ENCODE peak calls at places on chromosomes 1 and 21, in seven cellular contexts. One of them, this sample, is unnamed.

GRCh38 chr1:172885976-172886375 is 164.8 kb downstream of the TNFSF18 start:
- DNase-seq in CD4-positive, CD25-positive, alpha-beta regulatory T cell: no peak
- DNase-seq in lower lobe of right lung: no peak
- DNase-seq in psoas muscle: no peak
- DNase-seq in WERI-Rb-1: no peak
- DNase-seq in right cardiac atrium: no peak
- DNase-seq in brain microvascular endothelial cell: no peak
- DNase-seq in this sample: no peak

GRCh38 chr1:12477936-12478611 is 139.9 kb downstream of the DHRS3 start:
- DNase-seq in lower lobe of right lung: peak
- DNase-seq in right cardiac atrium: peak
- DNase-seq in psoas muscle: peak
- DNase-seq in brain microvascular endothelial cell: peak
- DNase-seq in WERI-Rb-1: no peak
- DNase-seq in CD4-positive, CD25-positive, alpha-beta regulatory T cell: no peak
- DNase-seq in this sample: peak

GRCh38 chr1:157105988-157106812 is 6.6 kb upstream of the ETV3L start:
- DNase-seq in brain microvascular endothelial cell: peak
- DNase-seq in psoas muscle: peak
- DNase-seq in WERI-Rb-1: peak
- DNase-seq in CD4-positive, CD25-positive, alpha-beta regulatory T cell: no peak
- DNase-seq in lower lobe of right lung: peak
- DNase-seq in right cardiac atrium: peak
- DNase-seq in this sample: no peak

GRCh38 chr1:20587639-20588017 is 1.3 kb upstream of the CDA start:
- DNase-seq in brain microvascular endothelial cell: peak
- DNase-seq in lower lobe of right lung: no peak
- DNase-seq in psoas muscle: no peak
- DNase-seq in CD4-positive, CD25-positive, alpha-beta regulatory T cell: no peak
- DNase-seq in right cardiac atrium: no peak
- DNase-seq in WERI-Rb-1: no peak
- DNase-seq in this sample: no peak

GRCh38 chr21:18951291-18952038 is 547.9 kb upstream of the TMPRSS15 start:
- DNase-seq in WERI-Rb-1: peak
- DNase-seq in CD4-positive, CD25-positive, alpha-beta regulatory T cell: no peak
- DNase-seq in lower lobe of right lung: no peak
- DNase-seq in psoas muscle: no peak
- DNase-seq in brain microvascular endothelial cell: no peak
- DNase-seq in right cardiac atrium: no peak
- DNase-seq in this sample: peak

GRCh38 chr1:74504125-74505065 is 8.0 kb downstream of the LRRC53 start:
- DNase-seq in WERI-Rb-1: peak
- DNase-seq in brain microvascular endothelial cell: peak
- DNase-seq in psoas muscle: no peak
- DNase-seq in right cardiac atrium: peak
- DNase-seq in CD4-positive, CD25-positive, alpha-beta regulatory T cell: peak
- DNase-seq in lower lobe of right lung: no peak
- DNase-seq in this sample: peak

GRCh38 chr1:104408268-104408667 is 658.6 kb downstream of the AMY1C start:
- DNase-seq in psoas muscle: no peak
- DNase-seq in WERI-Rb-1: no peak
- DNase-seq in lower lobe of right lung: no peak
- DNase-seq in right cardiac atrium: peak
- DNase-seq in CD4-positive, CD25-positive, alpha-beta regulatory T cell: no peak
- DNase-seq in brain microvascular endothelial cell: no peak
- DNase-seq in this sample: no peak

GRCh38 chr1:150567717-150568561 is 11.5 kb downstream of the MCL1 start:
- DNase-seq in right cardiac atrium: peak
- DNase-seq in lower lobe of right lung: peak
- DNase-seq in CD4-positive, CD25-positive, alpha-beta regulatory T cell: no peak
- DNase-seq in WERI-Rb-1: peak
- DNase-seq in brain microvascular endothelial cell: peak
- DNase-seq in psoas muscle: peak
- DNase-seq in this sample: peak

GRCh38 chr1:1391225-1391624 is 7.9 kb downstream of the CCNL2 start:
- DNase-seq in WERI-Rb-1: no peak
- DNase-seq in lower lobe of right lung: peak
- DNase-seq in psoas muscle: no peak
- DNase-seq in CD4-positive, CD25-positive, alpha-beta regulatory T cell: no peak
- DNase-seq in right cardiac atrium: peak
- DNase-seq in brain microvascular endothelial cell: no peak
- DNase-seq in this sample: no peak

GRCh38 chr1:28428012-28428411 is 58.5 kb downstream of the PHACTR4 start:
- DNase-seq in psoas muscle: no peak
- DNase-seq in WERI-Rb-1: no peak
- DNase-seq in lower lobe of right lung: no peak
- DNase-seq in CD4-positive, CD25-positive, alpha-beta regulatory T cell: no peak
- DNase-seq in right cardiac atrium: no peak
- DNase-seq in brain microvascular endothelial cell: no peak
- DNase-seq in this sample: no peak

GRCh38 chr1:111182052-111182451 is 18.4 kb downstream of the DENND2D start:
- DNase-seq in right cardiac atrium: no peak
- DNase-seq in psoas muscle: no peak
- DNase-seq in CD4-positive, CD25-positive, alpha-beta regulatory T cell: no peak
- DNase-seq in lower lobe of right lung: no peak
- DNase-seq in WERI-Rb-1: no peak
- DNase-seq in brain microvascular endothelial cell: no peak
- DNase-seq in this sample: no peak

GRCh38 chr1:12370241-12370980 is 140.6 kb downstream of the VPS13D start:
- DNase-seq in WERI-Rb-1: no peak
- DNase-seq in right cardiac atrium: no peak
- DNase-seq in CD4-positive, CD25-positive, alpha-beta regulatory T cell: no peak
- DNase-seq in brain microvascular endothelial cell: no peak
- DNase-seq in lower lobe of right lung: no peak
- DNase-seq in psoas muscle: no peak
- DNase-seq in this sample: no peak

GRCh38 chr1:30787856-30788495 is 30.4 kb upstream of the LAPTM5 start:
- DNase-seq in right cardiac atrium: peak
- DNase-seq in lower lobe of right lung: peak
- DNase-seq in psoas muscle: no peak
- DNase-seq in WERI-Rb-1: no peak
- DNase-seq in brain microvascular endothelial cell: no peak
- DNase-seq in CD4-positive, CD25-positive, alpha-beta regulatory T cell: no peak
- DNase-seq in this sample: no peak

GRCh38 chr1:33338495-33339211 is 17.8 kb upstream of the A3GALT2 start:
- DNase-seq in brain microvascular endothelial cell: peak
- DNase-seq in psoas muscle: peak
- DNase-seq in lower lobe of right lung: peak
- DNase-seq in CD4-positive, CD25-positive, alpha-beta regulatory T cell: no peak
- DNase-seq in WERI-Rb-1: peak
- DNase-seq in right cardiac atrium: peak
- DNase-seq in this sample: peak

GRCh38 chr21:29477347-29477746 is 178.6 kb downstream of the BACH1 start:
- DNase-seq in WERI-Rb-1: no peak
- DNase-seq in CD4-positive, CD25-positive, alpha-beta regulatory T cell: no peak
- DNase-seq in right cardiac atrium: no peak
- DNase-seq in brain microvascular endothelial cell: no peak
- DNase-seq in psoas muscle: no peak
- DNase-seq in lower lobe of right lung: no peak
- DNase-seq in this sample: no peak

GRCh38 chr1:8133190-8133589 is 107.1 kb upstream of the ERRFI1 start:
- DNase-seq in WERI-Rb-1: no peak
- DNase-seq in right cardiac atrium: peak
- DNase-seq in lower lobe of right lung: no peak
- DNase-seq in CD4-positive, CD25-positive, alpha-beta regulatory T cell: no peak
- DNase-seq in brain microvascular endothelial cell: no peak
- DNase-seq in psoas muscle: no peak
- DNase-seq in this sample: no peak

GRCh38 chr21:45027241-45028196 is 46.9 kb upstream of the ADARB1 start:
- DNase-seq in brain microvascular endothelial cell: no peak
- DNase-seq in lower lobe of right lung: no peak
- DNase-seq in CD4-positive, CD25-positive, alpha-beta regulatory T cell: no peak
- DNase-seq in psoas muscle: no peak
- DNase-seq in WERI-Rb-1: no peak
- DNase-seq in right cardiac atrium: peak
- DNase-seq in this sample: no peak

DNA sequence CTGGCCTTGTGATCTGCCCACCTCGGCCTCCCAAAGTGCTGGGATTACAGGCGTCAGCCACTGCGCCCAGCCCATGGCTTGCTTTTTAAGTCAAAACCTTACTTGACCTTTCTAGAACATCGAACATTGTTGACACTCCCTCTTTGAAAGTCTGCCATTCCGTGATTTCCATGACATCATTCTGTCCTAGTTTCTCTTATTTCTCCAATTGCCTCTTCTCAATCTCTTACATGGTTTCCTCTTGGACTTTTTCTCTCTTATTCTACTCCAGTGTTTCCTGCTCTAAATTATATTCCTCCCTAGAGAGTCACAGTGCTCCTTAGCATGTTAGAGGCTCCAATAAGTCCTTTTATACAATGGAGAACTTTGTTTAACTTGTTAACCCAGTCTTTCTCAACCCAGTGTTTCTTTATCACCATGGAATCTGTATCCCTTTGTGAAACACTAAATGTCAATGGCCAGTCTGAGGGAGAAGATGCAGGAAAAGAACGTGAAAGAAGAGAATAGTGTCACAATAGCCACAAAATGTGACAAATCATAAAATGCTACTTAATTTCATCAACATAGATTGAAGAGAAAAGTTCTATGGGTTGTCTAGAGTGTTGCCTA is 25.5 kb downstream of the JAM2 start:
- DNase-seq in psoas muscle: no peak
- DNase-seq in brain microvascular endothelial cell: no peak
- DNase-seq in CD4-positive, CD25-positive, alpha-beta regulatory T cell: no peak
- DNase-seq in WERI-Rb-1: no peak
- DNase-seq in right cardiac atrium: no peak
- DNase-seq in lower lobe of right lung: no peak
- DNase-seq in this sample: no peak
- H3K27ac ChIP-seq in psoas muscle: peak
- H3K27ac ChIP-seq in brain microvascular endothelial cell: no peak
- H3K27ac ChIP-seq in CD4-positive, CD25-positive, alpha-beta regulatory T cell: no peak
- H3K27ac ChIP-seq in WERI-Rb-1: no peak
- H3K27ac ChIP-seq in right cardiac atrium: peak
- H3K27ac ChIP-seq in lower lobe of right lung: no peak
- H3K27ac ChIP-seq in this sample: no peak

GRCh38 chr1:154502742-154503111 is 515 bp upstream of the SHE start:
- DNase-seq in psoas muscle: no peak
- DNase-seq in CD4-positive, CD25-positive, alpha-beta regulatory T cell: no peak
- DNase-seq in brain microvascular endothelial cell: no peak
- DNase-seq in lower lobe of right lung: no peak
- DNase-seq in WERI-Rb-1: no peak
- DNase-seq in right cardiac atrium: peak
- DNase-seq in this sample: peak
- H3K27ac ChIP-seq in psoas muscle: peak
- H3K27ac ChIP-seq in CD4-positive, CD25-positive, alpha-beta regulatory T cell: no peak
- H3K27ac ChIP-seq in brain microvascular endothelial cell: no peak
- H3K27ac ChIP-seq in lower lobe of right lung: peak
- H3K27ac ChIP-seq in WERI-Rb-1: no peak
- H3K27ac ChIP-seq in right cardiac atrium: no peak
- H3K27ac ChIP-seq in this sample: no peak

DNA sequence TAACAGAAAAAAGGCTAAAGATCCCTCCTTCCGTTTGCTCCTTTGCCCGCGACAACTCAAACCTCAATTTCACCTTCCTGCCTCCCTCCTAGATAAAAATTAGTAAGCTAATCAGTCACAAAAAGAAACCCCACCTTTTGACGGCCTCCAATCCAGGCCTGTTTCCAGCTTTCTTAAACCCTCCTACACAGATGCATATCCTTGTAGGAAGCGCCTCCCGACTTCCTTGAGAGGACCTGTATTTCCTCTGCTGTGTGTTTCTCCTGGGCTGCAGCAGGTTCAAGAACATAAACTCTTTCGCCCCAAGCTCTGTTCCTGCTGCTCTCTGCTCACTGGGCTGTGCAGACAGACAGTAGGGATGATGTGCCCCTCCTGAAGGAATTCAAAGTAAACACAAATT is 168.8 kb downstream of the CYYR1 start:
- DNase-seq in WERI-Rb-1: no peak
- DNase-seq in brain microvascular endothelial cell: no peak
- DNase-seq in psoas muscle: no peak
- DNase-seq in CD4-positive, CD25-positive, alpha-beta regulatory T cell: no peak
- DNase-seq in lower lobe of right lung: no peak
- DNase-seq in right cardiac atrium: no peak
- DNase-seq in this sample: no peak
- H3K27ac ChIP-seq in WERI-Rb-1: no peak
- H3K27ac ChIP-seq in brain microvascular endothelial cell: no peak
- H3K27ac ChIP-seq in psoas muscle: no peak
- H3K27ac ChIP-seq in CD4-positive, CD25-positive, alpha-beta regulatory T cell: no peak
- H3K27ac ChIP-seq in lower lobe of right lung: no peak
- H3K27ac ChIP-seq in right cardiac atrium: no peak
- H3K27ac ChIP-seq in this sample: no peak

GRCh38 chr1:54300395-54300794 is 100.4 kb downstream of the MRPL37 start:
- DNase-seq in brain microvascular endothelial cell: no peak
- DNase-seq in psoas muscle: no peak
- DNase-seq in right cardiac atrium: no peak
- DNase-seq in lower lobe of right lung: no peak
- DNase-seq in WERI-Rb-1: peak
- DNase-seq in CD4-positive, CD25-positive, alpha-beta regulatory T cell: no peak
- DNase-seq in this sample: no peak
- H3K27ac ChIP-seq in brain microvascular endothelial cell: no peak
- H3K27ac ChIP-seq in psoas muscle: no peak
- H3K27ac ChIP-seq in right cardiac atrium: no peak
- H3K27ac ChIP-seq in lower lobe of right lung: no peak
- H3K27ac ChIP-seq in WERI-Rb-1: peak
- H3K27ac ChIP-seq in CD4-positive, CD25-positive, alpha-beta regulatory T cell: no peak
- H3K27ac ChIP-seq in this sample: no peak

DNA sequence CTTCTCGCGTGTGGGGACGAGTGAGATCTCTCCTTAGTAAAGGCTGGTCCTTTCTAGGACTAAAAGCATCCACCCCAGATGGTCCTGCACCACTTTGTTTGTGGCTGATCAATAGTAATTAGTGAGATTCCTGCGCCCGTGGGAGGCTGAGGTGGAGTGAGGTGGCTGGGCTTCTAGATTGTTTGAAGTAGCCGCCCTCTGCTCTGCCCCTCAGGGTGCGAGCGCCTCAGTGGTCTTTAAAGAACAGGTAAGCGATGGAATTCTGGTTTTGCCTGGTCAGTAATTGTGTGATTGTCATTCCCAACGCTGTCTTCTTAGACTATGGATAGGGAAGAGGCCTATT is 20.7 kb downstream of the PEX14 start:
- DNase-seq in WERI-Rb-1: no peak
- DNase-seq in psoas muscle: no peak
- DNase-seq in right cardiac atrium: no peak
- DNase-seq in lower lobe of right lung: no peak
- DNase-seq in CD4-positive, CD25-positive, alpha-beta regulatory T cell: no peak
- DNase-seq in brain microvascular endothelial cell: no peak
- DNase-seq in this sample: no peak
- H3K27ac ChIP-seq in WERI-Rb-1: no peak
- H3K27ac ChIP-seq in psoas muscle: peak
- H3K27ac ChIP-seq in right cardiac atrium: no peak
- H3K27ac ChIP-seq in lower lobe of right lung: peak
- H3K27ac ChIP-seq in CD4-positive, CD25-positive, alpha-beta regulatory T cell: peak
- H3K27ac ChIP-seq in brain microvascular endothelial cell: no peak
- H3K27ac ChIP-seq in this sample: no peak

DNA sequence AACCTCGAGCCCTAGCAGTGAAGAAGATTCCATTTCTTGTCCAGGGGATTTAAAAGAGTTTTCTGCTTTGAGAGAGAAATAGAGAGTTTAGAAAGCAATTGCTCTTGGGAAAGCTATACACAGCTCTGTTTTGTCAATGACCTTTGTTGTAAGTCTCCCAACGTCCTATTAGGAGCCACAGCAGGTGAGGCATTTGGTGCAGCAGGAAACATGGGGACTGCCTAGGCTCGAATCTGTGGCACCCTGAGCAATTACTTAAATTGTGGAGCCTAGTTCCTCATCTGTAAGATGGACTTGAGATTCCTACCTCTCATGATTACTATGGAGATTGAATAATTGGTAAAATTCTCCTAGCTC is 8.2 kb downstream of the DCLRE1B start:
- DNase-seq in CD4-positive, CD25-positive, alpha-beta regulatory T cell: no peak
- DNase-seq in psoas muscle: no peak
- DNase-seq in lower lobe of right lung: no peak
- DNase-seq in WERI-Rb-1: no peak
- DNase-seq in right cardiac atrium: no peak
- DNase-seq in brain microvascular endothelial cell: no peak
- DNase-seq in this sample: no peak
- H3K27ac ChIP-seq in CD4-positive, CD25-positive, alpha-beta regulatory T cell: no peak
- H3K27ac ChIP-seq in psoas muscle: peak
- H3K27ac ChIP-seq in lower lobe of right lung: peak
- H3K27ac ChIP-seq in WERI-Rb-1: peak
- H3K27ac ChIP-seq in right cardiac atrium: peak
- H3K27ac ChIP-seq in brain microvascular endothelial cell: peak
- H3K27ac ChIP-seq in this sample: no peak

GRCh38 chr1:67250051-67250653 is 57.5 kb upstream of the IL12RB2 start:
- DNase-seq in CD4-positive, CD25-positive, alpha-beta regulatory T cell: no peak
- DNase-seq in psoas muscle: no peak
- DNase-seq in lower lobe of right lung: no peak
- DNase-seq in right cardiac atrium: no peak
- DNase-seq in WERI-Rb-1: no peak
- DNase-seq in brain microvascular endothelial cell: no peak
- DNase-seq in this sample: peak
- H3K27ac ChIP-seq in CD4-positive, CD25-positive, alpha-beta regulatory T cell: no peak
- H3K27ac ChIP-seq in psoas muscle: no peak
- H3K27ac ChIP-seq in lower lobe of right lung: no peak
- H3K27ac ChIP-seq in right cardiac atrium: no peak
- H3K27ac ChIP-seq in WERI-Rb-1: no peak
- H3K27ac ChIP-seq in brain microvascular endothelial cell: no peak
- H3K27ac ChIP-seq in this sample: no peak

This sample was measured in neural progenitor cell.